ENCODE peak calls at places on chromosomes 3 and 15, in five cellular contexts. One of them, this sample, is unnamed.

GRCh38 chr15:85003593-85004312 is 22.1 kb downstream of the PDE8A start:
- DNase-seq in ovary: no peak
- DNase-seq in dorsolateral prefrontal cortex: no peak
- DNase-seq in heart left ventricle: no peak
- DNase-seq in bronchial epithelial cell: no peak
- DNase-seq in this sample: no peak

GRCh38 chr3:188272481-188273372 is 118.8 kb downstream of the LPP start:
- DNase-seq in heart left ventricle: no peak
- DNase-seq in bronchial epithelial cell: peak
- DNase-seq in dorsolateral prefrontal cortex: no peak
- DNase-seq in ovary: no peak
- DNase-seq in this sample: no peak

GRCh38 chr15:84783493-84784251 is 33.5 kb upstream of the ALPK3 start:
- DNase-seq in dorsolateral prefrontal cortex: no peak
- DNase-seq in ovary: no peak
- DNase-seq in bronchial epithelial cell: no peak
- DNase-seq in heart left ventricle: no peak
- DNase-seq in this sample: no peak

GRCh38 chr15:30885814-30886213 is 17.9 kb upstream of the FAN1 start:
- DNase-seq in bronchial epithelial cell: no peak
- DNase-seq in heart left ventricle: no peak
- DNase-seq in ovary: no peak
- DNase-seq in dorsolateral prefrontal cortex: no peak
- DNase-seq in this sample: no peak

GRCh38 chr3:105364113-105364512 is 2.6 kb upstream of the ALCAM start:
- DNase-seq in ovary: no peak
- DNase-seq in heart left ventricle: no peak
- DNase-seq in dorsolateral prefrontal cortex: no peak
- DNase-seq in bronchial epithelial cell: peak
- DNase-seq in this sample: no peak

GRCh38 chr3:156334841-156335545 is 214.6 kb downstream of the KCNAB1 start:
- DNase-seq in bronchial epithelial cell: peak
- DNase-seq in dorsolateral prefrontal cortex: no peak
- DNase-seq in heart left ventricle: no peak
- DNase-seq in ovary: no peak
- DNase-seq in this sample: no peak

GRCh38 chr3:116034071-116034470 is 410.8 kb downstream of the GAP43 start:
- DNase-seq in bronchial epithelial cell: no peak
- DNase-seq in dorsolateral prefrontal cortex: no peak
- DNase-seq in ovary: no peak
- DNase-seq in heart left ventricle: no peak
- DNase-seq in this sample: no peak

GRCh38 chr3:49610881-49611280 is 56.6 kb downstream of the BSN start:
- DNase-seq in ovary: no peak
- DNase-seq in bronchial epithelial cell: no peak
- DNase-seq in heart left ventricle: no peak
- DNase-seq in dorsolateral prefrontal cortex: no peak
- DNase-seq in this sample: no peak

GRCh38 chr3:143895805-143896204 is 47.5 kb upstream of the SLC9A9 start:
- DNase-seq in ovary: no peak
- DNase-seq in bronchial epithelial cell: peak
- DNase-seq in dorsolateral prefrontal cortex: no peak
- DNase-seq in heart left ventricle: no peak
- DNase-seq in this sample: no peak

GRCh38 chr3:176872771-176873209 is 324.5 kb downstream of the TBL1XR1 start:
- DNase-seq in dorsolateral prefrontal cortex: no peak
- DNase-seq in heart left ventricle: no peak
- DNase-seq in ovary: peak
- DNase-seq in bronchial epithelial cell: peak
- DNase-seq in this sample: no peak

GRCh38 chr3:55246016-55246415 is 241.1 kb downstream of the WNT5A start:
- DNase-seq in ovary: no peak
- DNase-seq in dorsolateral prefrontal cortex: no peak
- DNase-seq in heart left ventricle: no peak
- DNase-seq in bronchial epithelial cell: no peak
- DNase-seq in this sample: no peak

GRCh38 chr3:182007441-182007840 is 295.7 kb downstream of the SOX2 start:
- DNase-seq in heart left ventricle: no peak
- DNase-seq in bronchial epithelial cell: peak
- DNase-seq in dorsolateral prefrontal cortex: no peak
- DNase-seq in ovary: no peak
- DNase-seq in this sample: no peak

GRCh38 chr15:58854598-58854997 is 78.9 kb downstream of the SLTM start:
- DNase-seq in ovary: no peak
- DNase-seq in bronchial epithelial cell: no peak
- DNase-seq in dorsolateral prefrontal cortex: no peak
- DNase-seq in heart left ventricle: no peak
- DNase-seq in this sample: no peak

GRCh38 chr15:55168350-55168974 is 28.3 kb downstream of the RSL24D1 start:
- DNase-seq in ovary: peak
- DNase-seq in heart left ventricle: peak
- DNase-seq in bronchial epithelial cell: peak
- DNase-seq in dorsolateral prefrontal cortex: peak
- DNase-seq in this sample: no peak

GRCh38 chr3:29392625-29393388 is 111.9 kb downstream of the RBMS3 start:
- DNase-seq in dorsolateral prefrontal cortex: no peak
- DNase-seq in heart left ventricle: no peak
- DNase-seq in ovary: no peak
- DNase-seq in bronchial epithelial cell: no peak
- DNase-seq in this sample: no peak

GRCh38 chr15:69861331-69862171 is 236.2 kb downstream of the TLE3 start:
- DNase-seq in heart left ventricle: no peak
- DNase-seq in bronchial epithelial cell: no peak
- DNase-seq in ovary: no peak
- DNase-seq in dorsolateral prefrontal cortex: no peak
- DNase-seq in this sample: no peak

GRCh38 chr15:51861557-51862350 is 32.3 kb downstream of the TMOD3 start:
- DNase-seq in ovary: no peak
- DNase-seq in heart left ventricle: no peak
- DNase-seq in dorsolateral prefrontal cortex: no peak
- DNase-seq in bronchial epithelial cell: peak
- DNase-seq in this sample: no peak

GRCh38 chr15:59691194-59691805 is 2.2 kb upstream of the BNIP2 start:
- DNase-seq in dorsolateral prefrontal cortex: no peak
- DNase-seq in ovary: no peak
- DNase-seq in bronchial epithelial cell: peak
- DNase-seq in heart left ventricle: no peak
- DNase-seq in this sample: no peak

GRCh38 chr3:169203631-169204550 is 459.6 kb downstream of the MECOM start:
- DNase-seq in heart left ventricle: no peak
- DNase-seq in ovary: no peak
- DNase-seq in dorsolateral prefrontal cortex: no peak
- DNase-seq in bronchial epithelial cell: no peak
- DNase-seq in this sample: no peak

GRCh38 chr3:42527368-42527917 is 25.0 kb downstream of the VIPR1 start:
- DNase-seq in bronchial epithelial cell: no peak
- DNase-seq in ovary: no peak
- DNase-seq in heart left ventricle: no peak
- DNase-seq in dorsolateral prefrontal cortex: no peak
- DNase-seq in this sample: no peak

GRCh38 chr15:57422113-57422754 is 45.9 kb downstream of the CGNL1 start:
- DNase-seq in dorsolateral prefrontal cortex: no peak
- DNase-seq in bronchial epithelial cell: no peak
- DNase-seq in ovary: no peak
- DNase-seq in heart left ventricle: no peak
- DNase-seq in this sample: no peak

GRCh38 chr15:91865903-91866302 is 12.4 kb downstream of the SLCO3A1 start:
- DNase-seq in bronchial epithelial cell: peak
- DNase-seq in ovary: no peak
- DNase-seq in dorsolateral prefrontal cortex: no peak
- DNase-seq in heart left ventricle: no peak
- DNase-seq in this sample: no peak

GRCh38 chr15:49174902-49175301 is 4.9 kb downstream of the GALK2 start:
- DNase-seq in heart left ventricle: no peak
- DNase-seq in dorsolateral prefrontal cortex: no peak
- DNase-seq in ovary: no peak
- DNase-seq in bronchial epithelial cell: no peak
- DNase-seq in this sample: no peak

GRCh38 chr3:160184655-160185054 is 40.6 kb upstream of the C3orf80 start:
- DNase-seq in dorsolateral prefrontal cortex: no peak
- DNase-seq in heart left ventricle: no peak
- DNase-seq in bronchial epithelial cell: no peak
- DNase-seq in ovary: no peak
- DNase-seq in this sample: no peak

GRCh38 chr3:183291511-183292031 is 38.5 kb downstream of the B3GNT5 start:
- DNase-seq in bronchial epithelial cell: peak
- DNase-seq in ovary: no peak
- DNase-seq in dorsolateral prefrontal cortex: no peak
- DNase-seq in heart left ventricle: no peak
- DNase-seq in this sample: no peak

GRCh38 chr15:64923546-64923945 is 11.8 kb downstream of the ANKDD1A start:
- DNase-seq in bronchial epithelial cell: no peak
- DNase-seq in dorsolateral prefrontal cortex: no peak
- DNase-seq in ovary: no peak
- DNase-seq in heart left ventricle: no peak
- DNase-seq in this sample: no peak

GRCh38 chr15:35980719-35981118 is 434.8 kb upstream of the DPH6 start:
- DNase-seq in bronchial epithelial cell: peak
- DNase-seq in dorsolateral prefrontal cortex: no peak
- DNase-seq in ovary: no peak
- DNase-seq in heart left ventricle: no peak
- DNase-seq in this sample: no peak

GRCh38 chr15:90872481-90873184 is 4.2 kb downstream of the FURIN start:
- DNase-seq in bronchial epithelial cell: peak
- DNase-seq in ovary: peak
- DNase-seq in heart left ventricle: no peak
- DNase-seq in dorsolateral prefrontal cortex: no peak
- DNase-seq in this sample: no peak

GRCh38 chr3:8366214-8366613 is 135.4 kb upstream of the LMCD1 start:
- DNase-seq in heart left ventricle: no peak
- DNase-seq in bronchial epithelial cell: no peak
- DNase-seq in ovary: no peak
- DNase-seq in dorsolateral prefrontal cortex: no peak
- DNase-seq in this sample: no peak

GRCh38 chr3:196996454-196997265 is 28.0 kb upstream of the PIGZ start:
- DNase-seq in heart left ventricle: peak
- DNase-seq in ovary: no peak
- DNase-seq in dorsolateral prefrontal cortex: no peak
- DNase-seq in bronchial epithelial cell: peak
- DNase-seq in this sample: no peak

GRCh38 chr15:62845239-62846126 is 197.1 kb upstream of the TPM1 start:
- DNase-seq in bronchial epithelial cell: no peak
- DNase-seq in heart left ventricle: no peak
- DNase-seq in dorsolateral prefrontal cortex: no peak
- DNase-seq in ovary: no peak
- DNase-seq in this sample: no peak

GRCh38 chr3:186142556-186142955 is 33.7 kb upstream of the ETV5 start:
- DNase-seq in heart left ventricle: no peak
- DNase-seq in ovary: no peak
- DNase-seq in dorsolateral prefrontal cortex: no peak
- DNase-seq in bronchial epithelial cell: no peak
- DNase-seq in this sample: no peak

GRCh38 chr3:35857004-35857403 is 217.7 kb downstream of the ARPP21 start:
- DNase-seq in ovary: no peak
- DNase-seq in dorsolateral prefrontal cortex: no peak
- DNase-seq in heart left ventricle: no peak
- DNase-seq in bronchial epithelial cell: no peak
- DNase-seq in this sample: no peak

GRCh38 chr15:37682304-37682703 is 252.1 kb upstream of the TMCO5A start:
- DNase-seq in bronchial epithelial cell: peak
- DNase-seq in dorsolateral prefrontal cortex: no peak
- DNase-seq in ovary: no peak
- DNase-seq in heart left ventricle: no peak
- DNase-seq in this sample: no peak

GRCh38 chr3:195117978-195118581 is 152.9 kb downstream of the XXYLT1 start:
- DNase-seq in bronchial epithelial cell: peak
- DNase-seq in ovary: no peak
- DNase-seq in dorsolateral prefrontal cortex: no peak
- DNase-seq in heart left ventricle: no peak
- DNase-seq in this sample: no peak
- TF ChIP-seq CTCF in bronchial epithelial cell: no peak
- TF ChIP-seq CTCF in ovary: no peak
- TF ChIP-seq CTCF in dorsolateral prefrontal cortex: no peak
- TF ChIP-seq CTCF in heart left ventricle: peak
- TF ChIP-seq CTCF in this sample: no peak

DNA sequence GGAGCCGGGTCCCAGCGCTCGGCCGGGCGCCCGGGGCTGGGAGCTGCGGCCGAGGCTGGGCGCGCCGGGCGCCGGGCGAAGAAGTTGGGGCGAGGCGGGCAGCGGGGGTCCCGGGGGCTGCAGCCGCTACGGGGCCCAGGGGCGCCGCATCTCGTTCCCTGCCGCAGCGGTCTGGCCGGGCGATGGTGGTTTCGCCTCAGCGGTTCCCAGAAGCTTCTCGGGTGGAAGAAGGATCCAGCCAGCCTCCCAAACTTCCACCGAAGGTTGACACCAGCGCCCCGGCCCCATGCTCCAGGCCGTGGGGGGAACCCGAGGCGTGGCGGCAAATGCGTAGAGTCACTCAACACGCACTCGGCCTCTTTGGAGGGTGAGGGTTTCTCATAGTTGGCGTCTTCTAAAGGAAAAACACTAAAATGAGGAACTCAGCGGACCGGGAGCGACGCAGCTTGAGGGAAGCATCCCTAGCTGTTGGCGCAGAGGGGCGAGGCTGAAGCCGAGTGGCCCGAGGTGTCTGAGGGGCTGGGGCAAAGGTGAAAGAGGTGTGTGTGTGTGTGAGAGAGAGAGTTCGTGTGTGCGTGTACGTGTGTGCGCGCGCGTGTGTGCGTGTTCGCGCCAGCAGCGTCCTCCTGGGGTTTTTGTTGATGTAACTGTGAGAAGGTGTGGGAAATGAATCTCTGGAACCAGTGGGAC is 943 bp downstream of the BOC start:
- DNase-seq in bronchial epithelial cell: peak
- DNase-seq in heart left ventricle: peak
- DNase-seq in ovary: peak
- DNase-seq in dorsolateral prefrontal cortex: no peak
- DNase-seq in this sample: no peak
- H3K4me3 ChIP-seq in bronchial epithelial cell: peak
- H3K4me3 ChIP-seq in heart left ventricle: peak
- H3K4me3 ChIP-seq in ovary: peak
- H3K4me3 ChIP-seq in dorsolateral prefrontal cortex: peak
- H3K4me3 ChIP-seq in this sample: peak

GRCh38 chr3:117526485-117527079 is 817.0 kb downstream of the TUSC7 start:
- DNase-seq in bronchial epithelial cell: peak
- DNase-seq in ovary: peak
- DNase-seq in heart left ventricle: no peak
- DNase-seq in dorsolateral prefrontal cortex: no peak
- DNase-seq in this sample: no peak
- TF ChIP-seq CTCF in bronchial epithelial cell: peak
- TF ChIP-seq CTCF in ovary: peak
- TF ChIP-seq CTCF in heart left ventricle: peak
- TF ChIP-seq CTCF in dorsolateral prefrontal cortex: peak
- TF ChIP-seq CTCF in this sample: peak

GRCh38 chr15:86870846-86871245 is 791.2 kb downstream of the AGBL1 start:
- DNase-seq in ovary: no peak
- DNase-seq in dorsolateral prefrontal cortex: no peak
- DNase-seq in heart left ventricle: no peak
- DNase-seq in bronchial epithelial cell: no peak
- DNase-seq in this sample: no peak
- H3K4me3 ChIP-seq in ovary: no peak
- H3K4me3 ChIP-seq in dorsolateral prefrontal cortex: no peak
- H3K4me3 ChIP-seq in heart left ventricle: no peak
- H3K4me3 ChIP-seq in bronchial epithelial cell: no peak
- H3K4me3 ChIP-seq in this sample: no peak

GRCh38 chr3:126104028-126104635 is 20.2 kb upstream of the SLC41A3 start:
- DNase-seq in dorsolateral prefrontal cortex: no peak
- DNase-seq in ovary: no peak
- DNase-seq in bronchial epithelial cell: no peak
- DNase-seq in heart left ventricle: no peak
- DNase-seq in this sample: peak
- TF ChIP-seq CTCF in dorsolateral prefrontal cortex: no peak
- TF ChIP-seq CTCF in ovary: no peak
- TF ChIP-seq CTCF in bronchial epithelial cell: no peak
- TF ChIP-seq CTCF in heart left ventricle: no peak
- TF ChIP-seq CTCF in this sample: no peak

GRCh38 chr3:152610621-152611020 is 224.3 kb upstream of the P2RY1 start:
- DNase-seq in heart left ventricle: no peak
- DNase-seq in bronchial epithelial cell: no peak
- DNase-seq in dorsolateral prefrontal cortex: no peak
- DNase-seq in ovary: no peak
- DNase-seq in this sample: no peak
- H3K4me3 ChIP-seq in heart left ventricle: no peak
- H3K4me3 ChIP-seq in bronchial epithelial cell: no peak
- H3K4me3 ChIP-seq in dorsolateral prefrontal cortex: no peak
- H3K4me3 ChIP-seq in ovary: no peak
- H3K4me3 ChIP-seq in this sample: no peak

This sample was measured in coronary artery.